ENCODE peak calls at places on chromosomes 12 and 14, in eight cellular contexts. Y is NCI-H2081; V is iPS DF 6.9; K is mammary epithelial cell; F is right cardiac atrium; H is retina; S is activated T-cell treated with anti-CD3 and anti-CD28 coated beads for 48 hours; Z is stimulated activated CD8-positive, alpha-beta memory T cell treated with anti-CD3 and anti-CD28 coated beads, Interleukin-15, amount 100 ng/mL, for 24 hours. B is an unnamed sample.

GRCh38 chr14:76245097-76245496 is 93.4 kb downstream of the GPATCH2L start:
- DNase-seq in F (no peak), S (no peak), H (no peak), V (no peak), Y (no peak), Z (no peak), K (peak), B (peak)

GRCh38 chr14:22509036-22509709 is 79.9 kb downstream of the DAD1 start:
- DNase-seq in Z (no peak), V (no peak), K (no peak), F (no peak), H (no peak), Y (no peak), S (no peak), B (no peak)

GRCh38 chr12:117126335-117126734 is 27.1 kb upstream of the TESC start:
- DNase-seq in F (no peak), H (no peak), V (no peak), Y (no peak), S (no peak), Z (no peak), K (no peak), B (no peak)

GRCh38 chr14:91405241-91405721 is 12.3 kb downstream of the CCDC88C start:
- DNase-seq in F (no peak), Z (no peak), K (no peak), V (no peak), Y (no peak), H (no peak), S (no peak), B (no peak)

GRCh38 chr14:61568572-61569011 is 126.7 kb upstream of the HIF1A start:
- DNase-seq in K (no peak), F (peak), Z (no peak), S (peak), V (no peak), Y (no peak), H (peak), B (peak)

GRCh38 chr12:56687225-56688128 is 607 bp downstream of the PTGES3 start:
- DNase-seq in Y (peak), K (peak), Z (peak), F (peak), H (no peak), S (peak), V (no peak), B (peak)

GRCh38 chr12:3994500-3994899 is 121.3 kb upstream of the PARP11 start:
- DNase-seq in H (no peak), S (no peak), Z (no peak), Y (no peak), F (no peak), K (no peak), V (no peak), B (no peak)

GRCh38 chr14:40386433-40386832 is 954.2 kb upstream of the FBXO33 start:
- DNase-seq in Y (no peak), F (no peak), H (no peak), V (no peak), K (no peak), Z (no peak), S (no peak), B (peak)

GRCh38 chr14:104596927-104597351 is 7.6 kb downstream of the TMEM179 start:
- DNase-seq in K (no peak), H (no peak), Y (no peak), S (no peak), V (no peak), F (peak), Z (no peak), B (no peak)

B was measured in renal cortical epithelial cell.